ENCODE peak calls at places on chromosome 9, in seven cellular contexts. X is activated CD4-positive, CD25-positive, alpha-beta regulatory T cell treated with anti-CD3 and anti-CD28 coated beads, Interleukin-2, amount 50 U/mL, for 16 hours; F is lower leg skin; U is T-helper 22 cell; N is activated T-helper 1 cell treated with anti-CD3 and anti-CD28 coated beads, Interleukin-2, amount 50 U/mL, for 16 hours; Y is activated CD4-positive, alpha-beta T cell treated with anti-CD3 and anti-CD28 coated beads for 24 hours; O is NCI-H1092 treated with DMSO at 0.1 percent for 48 hours. M is an unnamed sample.

GRCh38 chr9:71587576-71588362 is 180.5 kb downstream of the CEMIP2 start:
- DNase-seq in X (no peak), F (no peak), U (no peak), N (no peak), Y (no peak), O (no peak), M (no peak)

GRCh38 chr9:4371108-4371507 is 71.2 kb upstream of the GLIS3 start:
- DNase-seq in X (no peak), F (no peak), U (no peak), N (no peak), Y (no peak), O (no peak), M (no peak)

GRCh38 chr9:121962421-121962820 is 130.7 kb downstream of the TTLL11 start:
- DNase-seq in X (no peak), F (no peak), U (no peak), N (no peak), Y (no peak), O (no peak), M (no peak)

GRCh38 chr9:113998529-113999255 is 79.4 kb downstream of the AMBP start:
- DNase-seq in X (no peak), F (peak; percentile 83), U (no peak), N (no peak), Y (no peak), O (peak; percentile 3), M (no peak)

GRCh38 chr9:88278036-88278435 is 110.2 kb upstream of the SPIN1 start:
- DNase-seq in X (no peak), F (peak; percentile 54), U (no peak), N (no peak), Y (no peak), O (no peak), M (no peak)

GRCh38 chr9:99059074-99059894 is 45.6 kb upstream of the TGFBR1 start:
- DNase-seq in X (no peak), F (no peak), U (no peak), N (no peak), Y (no peak), O (no peak), M (peak; percentile 20)

GRCh38 chr9:125241863-125242739 is 958 bp upstream of the HSPA5 start:
- DNase-seq in X (no peak), F (peak; percentile 89), U (peak; percentile 11), N (no peak), Y (peak; percentile 12), O (peak; percentile 30), M (no peak)

GRCh38 chr9:875119-875962 is 33.8 kb downstream of the DMRT1 start:
- DNase-seq in X (no peak), F (no peak), U (no peak), N (no peak), Y (no peak), O (no peak), M (no peak)

GRCh38 chr9:135310134-135310533 is 169.4 kb upstream of the PPP1R26 start:
- DNase-seq in X (no peak), F (peak; percentile 60), U (no peak), N (no peak), Y (no peak), O (no peak), M (no peak)

GRCh38 chr9:70085241-70085640 is 41.6 kb downstream of the MAMDC2 start:
- DNase-seq in X (no peak), F (no peak), U (no peak), N (no peak), Y (no peak), O (no peak), M (no peak)

GRCh38 chr9:91824591-91825339 is 125.3 kb downstream of the ROR2 start:
- DNase-seq in X (no peak), F (peak; percentile 92), U (no peak), N (no peak), Y (no peak), O (no peak), M (peak; percentile 40)

GRCh38 chr9:126980231-126980630 is 65.6 kb downstream of the RALGPS1 start:
- DNase-seq in X (no peak), F (no peak), U (no peak), N (no peak), Y (no peak), O (no peak), M (no peak)

GRCh38 chr9:124134526-124134925 is 123.0 kb downstream of the LHX2 start:
- DNase-seq in X (no peak), F (peak; percentile 73), U (no peak), N (no peak), Y (no peak), O (no peak), M (no peak)

GRCh38 chr9:124412228-124412575 is 3.0 kb downstream of the PSMB7 start:
- DNase-seq in X (no peak), F (no peak), U (no peak), N (no peak), Y (no peak), O (no peak), M (no peak)

GRCh38 chr9:12846035-12846434 is 71.2 kb downstream of the LURAP1L start:
- DNase-seq in X (no peak), F (no peak), U (no peak), N (no peak), Y (no peak), O (no peak), M (no peak)

GRCh38 chr9:36486933-36487481 is 85.7 kb upstream of the MELK start:
- DNase-seq in X (no peak), F (peak; percentile 88), U (peak; percentile 22), N (peak; percentile 9), Y (peak; percentile 38), O (peak; percentile 23), M (peak; percentile 22)

GRCh38 chr9:93676310-93677054 is 100.1 kb downstream of the PHF2 start:
- DNase-seq in X (no peak), F (peak; percentile 78), U (no peak), N (peak; percentile 1), Y (no peak), O (no peak), M (peak; percentile 8)

GRCh38 chr9:99474186-99474585 is 252.1 kb downstream of the SEC61B start:
- DNase-seq in X (no peak), F (no peak), U (no peak), N (no peak), Y (no peak), O (no peak), M (no peak)

GRCh38 chr9:128702949-128703615 is 779 bp downstream of the PKN3 start:
- DNase-seq in X (no peak), F (peak; percentile 87), U (no peak), N (no peak), Y (peak; percentile 15), O (no peak), M (no peak)

GRCh38 chr9:16312962-16313546 is 557.4 kb downstream of the BNC2 start:
- DNase-seq in X (no peak), F (peak; percentile 60), U (no peak), N (no peak), Y (no peak), O (no peak), M (no peak)

GRCh38 chr9:134868751-134869553 is 11.7 kb upstream of the FCN2 start:
- DNase-seq in X (no peak), F (no peak), U (no peak), N (no peak), Y (no peak), O (no peak), M (no peak)

GRCh38 chr9:90966475-90967150 is 165.0 kb downstream of the SYK start:
- DNase-seq in X (no peak), F (no peak), U (no peak), N (no peak), Y (peak; percentile 30), O (no peak), M (no peak)

GRCh38 chr9:5112646-5113045 is 72.8 kb downstream of the INSL6 start:
- DNase-seq in X (no peak), F (no peak), U (no peak), N (no peak), Y (no peak), O (no peak), M (no peak)

GRCh38 chr9:1531411-1531903 is 481.3 kb downstream of the DMRT2 start:
- DNase-seq in X (no peak), F (no peak), U (no peak), N (no peak), Y (no peak), O (no peak), M (no peak)

GRCh38 chr9:82332018-82332773 is 343.6 kb downstream of the SPATA31D1 start:
- DNase-seq in X (no peak), F (no peak), U (no peak), N (no peak), Y (no peak), O (peak; percentile 40), M (no peak)

GRCh38 chr9:132143359-132143758 is 18.5 kb upstream of the NTNG2 start:
- DNase-seq in X (no peak), F (no peak), U (no peak), N (no peak), Y (no peak), O (no peak), M (no peak)

GRCh38 chr9:83266618-83267543 is 203.9 kb upstream of the RASEF start:
- DNase-seq in X (no peak), F (no peak), U (no peak), N (no peak), Y (no peak), O (no peak), M (peak; percentile 70)

GRCh38 chr9:127936347-127936852 is 1.3 kb downstream of the DPM2 start:
- DNase-seq in X (no peak), F (no peak), U (no peak), N (no peak), Y (no peak), O (no peak), M (no peak)

GRCh38 chr9:128787583-128788156 is 617 bp downstream of the TBC1D13 start:
- DNase-seq in X (no peak), F (no peak), U (no peak), N (no peak), Y (no peak), O (no peak), M (no peak)

GRCh38 chr9:75239176-75239575 is 150.9 kb downstream of the OSTF1 start:
- DNase-seq in X (no peak), F (no peak), U (no peak), N (no peak), Y (no peak), O (no peak), M (no peak)

GRCh38 chr9:5879419-5880181 is 11.1 kb upstream of the MLANA start:
- DNase-seq in X (no peak), F (peak; percentile 69), U (no peak), N (no peak), Y (no peak), O (no peak), M (no peak)

GRCh38 chr9:125380406-125380805 is 118.8 kb downstream of the GAPVD1 start:
- DNase-seq in X (no peak), F (no peak), U (no peak), N (no peak), Y (no peak), O (no peak), M (no peak)

GRCh38 chr9:136403538-136403914 is 3.6 kb upstream of the SNAPC4 start:
- DNase-seq in X (peak; percentile 62), F (no peak), U (peak; percentile 74), N (peak; percentile 35), Y (peak; percentile 57), O (no peak), M (no peak)

GRCh38 chr9:108209132-108209700 is 646.6 kb downstream of the ACTL7B start:
- DNase-seq in X (no peak), F (no peak), U (no peak), N (no peak), Y (no peak), O (no peak), M (no peak)

GRCh38 chr9:125886365-125886764 is 139.2 kb downstream of the PBX3 start:
- DNase-seq in X (no peak), F (no peak), U (no peak), N (no peak), Y (no peak), O (no peak), M (no peak)

GRCh38 chr9:88777498-88778312 is 213.6 kb upstream of the S1PR3 start:
- DNase-seq in X (no peak), F (peak; percentile 49), U (no peak), N (no peak), Y (no peak), O (no peak), M (no peak)

GRCh38 chr9:76662476-76663281 is 101.6 kb upstream of the PCA3 start:
- DNase-seq in X (no peak), F (no peak), U (no peak), N (no peak), Y (no peak), O (no peak), M (no peak)

GRCh38 chr9:133741716-133742115 is 3.6 kb upstream of the SARDH start:
- DNase-seq in X (no peak), F (peak; percentile 80), U (no peak), N (no peak), Y (no peak), O (no peak), M (no peak)

M was measured in gastrocnemius medialis.